ENCODE peak calls at places on chromosomes 1 and 21, in six cellular contexts. L is tibial nerve, Q is HCT116, C is body of pancreas, N is GM23338, U is colonic mucosa. F is an unnamed sample.

GRCh38 chr1:205423814-205424399 is 2.1 kb upstream of the LEMD1 start:
- DNase-seq in L (no peak), Q (no peak), C (no peak), N (no peak), U (no peak), F (no peak)

GRCh38 chr1:155000475-155000724 is 2.2 kb upstream of the ZBTB7B start:
- DNase-seq in L (no peak), Q (no peak), C (peak; percentile 80), N (no peak), U (peak; percentile 63), F (no peak)

GRCh38 chr1:201659576-201659975 is 120.6 kb downstream of the NAV1 start:
- DNase-seq in L (no peak), Q (no peak), C (no peak), N (no peak), U (no peak), F (no peak)

GRCh38 chr1:228668553-228669400 is 66.5 kb upstream of the RHOU start:
- DNase-seq in L (no peak), Q (no peak), C (peak; percentile 52), N (no peak), U (no peak), F (no peak)

GRCh38 chr1:156682166-156682890 is 5.1 kb upstream of the NES start:
- DNase-seq in L (no peak), Q (no peak), C (no peak), N (peak; percentile 80), U (no peak), F (no peak)

GRCh38 chr21:25350056-25350455 is 257.2 kb downstream of the MRPL39 start:
- DNase-seq in L (no peak), Q (no peak), C (peak; percentile 22), N (peak; percentile 80), U (no peak), F (no peak)

GRCh38 chr1:204102029-204102611 is 29.2 kb downstream of the SOX13 start:
- DNase-seq in L (no peak), Q (no peak), C (no peak), N (no peak), U (no peak), F (no peak)

GRCh38 chr1:160047116-160047991 is 15.6 kb upstream of the PIGM start:
- DNase-seq in L (no peak), Q (no peak), C (no peak), N (no peak), U (no peak), F (no peak)

GRCh38 chr1:36182734-36183133 is 26.8 kb downstream of the MAP7D1 start:
- DNase-seq in L (no peak), Q (no peak), C (no peak), N (peak; percentile 71), U (no peak), F (no peak)

GRCh38 chr1:24963099-24963872 is 33.2 kb upstream of the RUNX3 start:
- DNase-seq in L (no peak), Q (no peak), C (no peak), N (no peak), U (no peak), F (no peak)

GRCh38 chr1:83055391-83056170 is 943.4 kb downstream of the TTLL7 start:
- DNase-seq in L (no peak), Q (no peak), C (no peak), N (peak; percentile 15), U (no peak), F (peak; percentile 44)

GRCh38 chr21:44024257-44024656 is 12.1 kb downstream of the TRAPPC10 start:
- DNase-seq in L (no peak), Q (no peak), C (no peak), N (no peak), U (no peak), F (no peak)

DNA sequence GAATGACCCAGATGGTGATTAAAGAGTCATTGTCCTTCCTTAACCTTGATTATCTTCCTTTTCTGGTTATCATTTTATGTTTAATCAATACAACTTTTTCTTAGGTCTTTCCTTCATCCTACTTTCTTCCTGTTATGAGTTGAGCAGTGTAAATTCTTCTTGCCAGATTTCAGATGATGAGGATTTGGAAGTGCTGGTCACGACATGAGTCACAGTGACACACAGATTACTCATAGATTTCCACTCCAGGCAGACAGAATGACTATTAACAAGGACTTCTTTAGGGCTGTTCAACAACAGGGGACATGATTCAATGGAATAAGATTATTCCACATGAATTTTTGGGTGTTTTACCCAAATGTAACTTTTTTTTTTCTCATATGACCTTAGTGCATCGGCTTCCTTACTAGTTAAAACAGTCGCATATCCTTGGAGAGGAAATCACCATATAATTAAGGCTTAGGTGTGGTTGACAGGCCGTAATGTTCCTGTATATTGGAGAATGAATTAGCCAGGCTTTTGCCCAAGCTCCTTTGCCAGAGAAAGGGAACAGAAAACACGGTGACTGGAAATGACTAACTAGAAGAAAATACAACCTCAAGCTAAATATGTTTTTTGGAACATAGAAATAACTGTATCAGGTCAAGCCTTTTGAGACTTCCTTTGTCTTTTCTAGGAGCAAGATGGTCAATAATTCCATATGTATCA is 44.2 kb downstream of the PRRX1 start:
- DNase-seq in L (no peak), Q (peak; percentile 98), C (no peak), N (no peak), U (no peak), F (peak; percentile 82)
- TF ChIP-seq CTCF in L (no peak), Q (no peak), C (no peak), N (no peak), U (no peak), F (no peak)

GRCh38 chr1:76075877-76076276 is 1.3 kb downstream of the ST6GALNAC3 start:
- DNase-seq in L (no peak), Q (no peak), C (no peak), N (no peak), U (no peak), F (no peak)
- H3K27ac ChIP-seq in L (peak overlapping the region; percentile 43), Q (no peak overlapping the region), C (no peak overlapping the region), N (no peak overlapping the region), U (no peak overlapping the region), F (no peak overlapping the region)

GRCh38 chr21:17463441-17463840 is 49.4 kb upstream of the CXADR start:
- DNase-seq in L (no peak), Q (no peak), C (no peak), N (no peak), U (no peak), F (peak; percentile 46)
- TF ChIP-seq CTCF in L (no peak), Q (no peak), C (no peak), N (no peak), U (no peak), F (no peak)

DNA sequence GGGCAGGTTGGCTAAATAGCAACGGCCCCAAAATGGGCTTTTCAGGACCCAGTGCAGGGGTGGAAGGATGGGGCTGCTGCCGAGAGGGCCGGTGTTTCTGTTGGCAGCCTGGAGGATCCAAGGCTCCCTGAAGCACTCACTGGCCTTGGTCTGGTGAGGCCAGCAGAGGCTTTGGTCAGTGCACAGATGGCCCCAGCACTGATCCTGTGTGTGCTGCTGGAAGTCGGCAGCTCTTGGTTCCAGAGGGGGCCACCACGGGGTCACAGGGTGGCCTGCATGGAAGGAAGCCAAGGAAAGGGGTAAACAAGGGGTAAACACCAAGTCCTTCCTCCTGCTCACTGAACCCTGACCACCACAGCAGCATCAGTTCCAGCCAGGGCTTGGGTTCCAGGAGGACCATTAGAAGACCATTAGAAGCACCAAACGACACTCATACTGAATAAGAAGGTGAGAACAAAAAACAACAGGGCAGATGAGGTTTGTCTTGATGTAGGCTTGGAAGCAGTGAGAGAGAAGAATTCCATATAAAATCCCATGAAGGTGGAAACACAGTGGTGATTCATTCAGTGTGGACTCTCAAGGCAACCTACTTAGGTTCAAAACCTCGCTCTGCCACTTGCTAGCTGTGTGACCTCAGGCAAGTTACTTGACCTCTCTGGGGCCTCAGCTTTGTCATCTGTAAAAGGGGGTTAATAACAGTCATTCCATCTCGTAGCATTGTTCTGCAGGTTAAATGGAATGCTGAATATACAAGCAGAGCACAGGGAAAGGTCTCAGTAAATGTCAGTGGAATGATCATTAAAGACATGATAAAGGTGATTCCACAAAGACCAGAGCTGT is 184.5 kb downstream of the RUNX1 start:
- DNase-seq in L (no peak), Q (no peak), C (no peak), N (no peak), U (no peak), F (no peak)
- H3K27ac ChIP-seq in L (no peak overlapping the region), Q (peak overlapping the region; percentile 33), C (no peak overlapping the region), N (no peak overlapping the region), U (no peak overlapping the region), F (peak overlapping the region; percentile 98)

F was measured in RWPE1.